ENCODE peak calls at places on chromosome 20, in nine cellular contexts. One of them, this sample, is unnamed.

GRCh38 chr20:58652606-58653303 is 1.7 kb downstream of the STX16 start:
- DNase-seq in left ventricle myocardium inferior: no peak
- DNase-seq in A549: no peak
- DNase-seq in GM20000: no peak
- DNase-seq in astrocyte of the spinal cord: no peak
- DNase-seq in OCI-LY7: peak
- DNase-seq in Peyer's patch: peak
- DNase-seq in Panc1: no peak
- DNase-seq in GM10248: no peak
- DNase-seq in this sample: no peak

GRCh38 chr20:22475662-22476061 is 108.7 kb downstream of the FOXA2 start:
- DNase-seq in left ventricle myocardium inferior: no peak
- DNase-seq in A549: no peak
- DNase-seq in GM20000: peak
- DNase-seq in Panc1: no peak
- DNase-seq in GM10248: no peak
- DNase-seq in Peyer's patch: no peak
- DNase-seq in astrocyte of the spinal cord: no peak
- DNase-seq in OCI-LY7: no peak
- DNase-seq in this sample: no peak

GRCh38 chr20:362271-363254 is 15.7 kb downstream of the NRSN2 start:
- DNase-seq in OCI-LY7: peak
- DNase-seq in left ventricle myocardium inferior: peak
- DNase-seq in GM20000: peak
- DNase-seq in Peyer's patch: peak
- DNase-seq in astrocyte of the spinal cord: peak
- DNase-seq in Panc1: no peak
- DNase-seq in A549: peak
- DNase-seq in GM10248: no peak
- DNase-seq in this sample: no peak

GRCh38 chr20:10929023-10929422 is 255.2 kb upstream of the JAG1 start:
- DNase-seq in OCI-LY7: no peak
- DNase-seq in astrocyte of the spinal cord: no peak
- DNase-seq in GM10248: no peak
- DNase-seq in A549: no peak
- DNase-seq in Panc1: no peak
- DNase-seq in left ventricle myocardium inferior: no peak
- DNase-seq in GM20000: no peak
- DNase-seq in Peyer's patch: no peak
- DNase-seq in this sample: no peak

GRCh38 chr20:10060223-10060622 is 25.4 kb downstream of the ANKEF1 start:
- DNase-seq in GM20000: no peak
- DNase-seq in GM10248: no peak
- DNase-seq in Panc1: no peak
- DNase-seq in OCI-LY7: peak
- DNase-seq in left ventricle myocardium inferior: no peak
- DNase-seq in astrocyte of the spinal cord: peak
- DNase-seq in Peyer's patch: peak
- DNase-seq in A549: no peak
- DNase-seq in this sample: no peak

GRCh38 chr20:57393321-57394086 is 2.3 kb downstream of the RBM38 start:
- DNase-seq in A549: no peak
- DNase-seq in OCI-LY7: peak
- DNase-seq in astrocyte of the spinal cord: no peak
- DNase-seq in Peyer's patch: no peak
- DNase-seq in GM10248: no peak
- DNase-seq in left ventricle myocardium inferior: no peak
- DNase-seq in GM20000: no peak
- DNase-seq in Panc1: no peak
- DNase-seq in this sample: no peak

GRCh38 chr20:986733-987355 is 15.3 kb downstream of the RSPO4 start:
- DNase-seq in A549: no peak
- DNase-seq in astrocyte of the spinal cord: no peak
- DNase-seq in GM20000: no peak
- DNase-seq in left ventricle myocardium inferior: no peak
- DNase-seq in Panc1: no peak
- DNase-seq in OCI-LY7: no peak
- DNase-seq in GM10248: no peak
- DNase-seq in Peyer's patch: no peak
- DNase-seq in this sample: no peak

GRCh38 chr20:63014710-63015109 is 7.9 kb upstream of the BHLHE23 start:
- DNase-seq in left ventricle myocardium inferior: no peak
- DNase-seq in OCI-LY7: no peak
- DNase-seq in GM20000: no peak
- DNase-seq in Panc1: no peak
- DNase-seq in A549: no peak
- DNase-seq in Peyer's patch: no peak
- DNase-seq in GM10248: peak
- DNase-seq in astrocyte of the spinal cord: no peak
- DNase-seq in this sample: no peak

GRCh38 chr20:14848806-14849205 is 511.4 kb upstream of the FLRT3 start:
- DNase-seq in GM20000: no peak
- DNase-seq in A549: no peak
- DNase-seq in astrocyte of the spinal cord: no peak
- DNase-seq in GM10248: no peak
- DNase-seq in OCI-LY7: no peak
- DNase-seq in Panc1: no peak
- DNase-seq in left ventricle myocardium inferior: no peak
- DNase-seq in Peyer's patch: no peak
- DNase-seq in this sample: no peak

GRCh38 chr20:46402236-46402886 is 4.1 kb downstream of the ELMO2 start:
- DNase-seq in GM20000: no peak
- DNase-seq in left ventricle myocardium inferior: no peak
- DNase-seq in Panc1: no peak
- DNase-seq in GM10248: no peak
- DNase-seq in astrocyte of the spinal cord: peak
- DNase-seq in A549: no peak
- DNase-seq in Peyer's patch: no peak
- DNase-seq in OCI-LY7: no peak
- DNase-seq in this sample: no peak

GRCh38 chr20:23417861-23418260 is 3.4 kb downstream of the NAPB start:
- DNase-seq in A549: no peak
- DNase-seq in left ventricle myocardium inferior: no peak
- DNase-seq in OCI-LY7: no peak
- DNase-seq in GM20000: no peak
- DNase-seq in GM10248: no peak
- DNase-seq in Panc1: no peak
- DNase-seq in Peyer's patch: no peak
- DNase-seq in astrocyte of the spinal cord: no peak
- DNase-seq in this sample: no peak

GRCh38 chr20:8930691-8931090 is 138.2 kb upstream of the PLCB4 start:
- DNase-seq in A549: no peak
- DNase-seq in Peyer's patch: no peak
- DNase-seq in GM20000: no peak
- DNase-seq in Panc1: no peak
- DNase-seq in astrocyte of the spinal cord: no peak
- DNase-seq in OCI-LY7: no peak
- DNase-seq in GM10248: no peak
- DNase-seq in left ventricle myocardium inferior: no peak
- DNase-seq in this sample: no peak

GRCh38 chr20:35742741-35743523 is 872 bp upstream of the RBM39 start:
- DNase-seq in OCI-LY7: peak
- DNase-seq in Peyer's patch: no peak
- DNase-seq in GM10248: peak
- DNase-seq in A549: peak
- DNase-seq in Panc1: no peak
- DNase-seq in left ventricle myocardium inferior: no peak
- DNase-seq in astrocyte of the spinal cord: peak
- DNase-seq in GM20000: peak
- DNase-seq in this sample: no peak

GRCh38 chr20:17849901-17850673 is 118.5 kb downstream of the SNX5 start:
- DNase-seq in OCI-LY7: no peak
- DNase-seq in GM10248: no peak
- DNase-seq in left ventricle myocardium inferior: peak
- DNase-seq in astrocyte of the spinal cord: peak
- DNase-seq in Panc1: no peak
- DNase-seq in Peyer's patch: no peak
- DNase-seq in A549: peak
- DNase-seq in GM20000: no peak
- DNase-seq in this sample: no peak

GRCh38 chr20:8627386-8628030 is 441.4 kb upstream of the PLCB4 start:
- DNase-seq in A549: no peak
- DNase-seq in GM10248: no peak
- DNase-seq in astrocyte of the spinal cord: no peak
- DNase-seq in Peyer's patch: no peak
- DNase-seq in Panc1: no peak
- DNase-seq in OCI-LY7: no peak
- DNase-seq in GM20000: no peak
- DNase-seq in left ventricle myocardium inferior: no peak
- DNase-seq in this sample: no peak

DNA sequence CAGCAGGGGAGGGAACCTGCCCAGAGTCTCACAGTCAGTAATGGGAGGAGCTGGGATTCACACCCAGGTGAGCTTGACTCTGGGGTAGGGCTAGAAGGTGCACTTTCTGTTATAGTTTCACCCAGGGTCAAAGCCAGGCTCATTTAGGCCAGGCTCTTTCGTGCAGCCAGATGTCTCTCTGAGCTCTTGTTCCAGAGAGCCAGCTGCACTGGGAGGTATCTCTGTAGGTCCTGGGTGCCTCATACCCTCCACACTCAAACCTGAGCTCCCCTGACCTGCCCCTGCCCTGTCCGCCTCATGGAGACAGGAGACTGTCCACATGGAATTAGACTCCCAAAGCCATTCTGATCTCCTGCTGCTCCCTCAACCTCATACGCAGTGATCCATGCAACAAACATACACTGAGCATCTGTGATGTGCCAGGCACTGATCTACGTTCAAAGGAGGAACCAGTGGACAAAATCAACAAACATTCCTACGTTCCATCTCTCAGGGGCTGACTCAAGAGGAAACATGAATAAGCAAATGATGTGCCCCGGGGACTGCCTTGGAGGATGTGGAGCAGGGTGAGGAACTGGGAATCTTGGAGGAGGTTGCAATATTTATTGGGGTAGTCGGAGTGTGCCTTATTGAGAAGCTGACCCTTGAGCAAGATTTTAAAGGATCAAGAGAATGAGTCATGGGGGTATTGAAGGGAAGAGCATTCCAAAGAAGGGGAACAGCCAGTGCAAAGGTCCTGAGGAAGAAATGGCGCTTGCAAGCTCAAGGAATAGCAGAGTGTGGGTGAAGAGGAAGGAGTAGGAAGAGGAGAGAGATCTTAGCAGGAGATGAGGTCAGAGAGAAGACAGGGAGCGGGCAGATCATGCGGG is 71.3 kb upstream of the TOX2 start:
- DNase-seq in Panc1: no peak
- DNase-seq in GM10248: no peak
- DNase-seq in left ventricle myocardium inferior: no peak
- DNase-seq in Peyer's patch: no peak
- DNase-seq in OCI-LY7: no peak
- DNase-seq in GM20000: no peak
- DNase-seq in astrocyte of the spinal cord: peak
- DNase-seq in A549: peak
- DNase-seq in this sample: no peak
- TF ChIP-seq CTCF in Panc1: no peak
- TF ChIP-seq CTCF in GM10248: no peak
- TF ChIP-seq CTCF in left ventricle myocardium inferior: no peak
- TF ChIP-seq CTCF in Peyer's patch: no peak
- TF ChIP-seq CTCF in OCI-LY7: no peak
- TF ChIP-seq CTCF in GM20000: no peak
- TF ChIP-seq CTCF in astrocyte of the spinal cord: no peak
- TF ChIP-seq CTCF in A549: no peak
- TF ChIP-seq CTCF in this sample: no peak

DNA sequence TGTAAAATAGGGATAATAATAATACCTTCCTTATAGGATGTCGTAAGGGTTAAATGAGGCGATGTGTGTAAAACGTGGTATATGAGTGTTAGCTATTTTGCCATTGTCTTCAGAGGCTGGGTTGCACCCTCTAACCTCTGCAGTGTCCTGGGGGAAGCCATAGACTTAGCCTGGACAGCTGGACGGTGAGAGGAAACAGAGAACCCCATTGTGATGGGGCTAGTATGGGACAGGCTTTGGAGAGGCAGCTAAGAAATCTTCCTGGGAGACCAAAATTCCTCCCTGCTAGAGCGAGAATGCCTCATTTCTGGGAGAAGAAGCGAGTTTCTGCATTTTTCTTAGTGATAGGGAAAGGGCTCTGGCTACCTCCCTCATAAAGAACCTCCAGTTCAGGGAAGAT is 22.8 kb downstream of the KCNB1 start:
- DNase-seq in Peyer's patch: no peak
- DNase-seq in OCI-LY7: no peak
- DNase-seq in GM10248: no peak
- DNase-seq in GM20000: no peak
- DNase-seq in A549: no peak
- DNase-seq in astrocyte of the spinal cord: no peak
- DNase-seq in Panc1: no peak
- DNase-seq in left ventricle myocardium inferior: no peak
- DNase-seq in this sample: no peak
- TF ChIP-seq CTCF in Peyer's patch: no peak
- TF ChIP-seq CTCF in OCI-LY7: no peak
- TF ChIP-seq CTCF in GM10248: no peak
- TF ChIP-seq CTCF in GM20000: no peak
- TF ChIP-seq CTCF in A549: no peak
- TF ChIP-seq CTCF in astrocyte of the spinal cord: no peak
- TF ChIP-seq CTCF in Panc1: no peak
- TF ChIP-seq CTCF in left ventricle myocardium inferior: no peak
- TF ChIP-seq CTCF in this sample: no peak

GRCh38 chr20:31260326-31260932 is 3.0 kb downstream of the DEFB115 start:
- DNase-seq in Panc1: peak
- DNase-seq in astrocyte of the spinal cord: no peak
- DNase-seq in GM10248: no peak
- DNase-seq in OCI-LY7: peak
- DNase-seq in Peyer's patch: no peak
- DNase-seq in A549: peak
- DNase-seq in GM20000: no peak
- DNase-seq in left ventricle myocardium inferior: no peak
- DNase-seq in this sample: no peak
- TF ChIP-seq CTCF in Panc1: peak
- TF ChIP-seq CTCF in astrocyte of the spinal cord: no peak
- TF ChIP-seq CTCF in GM10248: peak
- TF ChIP-seq CTCF in OCI-LY7: peak
- TF ChIP-seq CTCF in Peyer's patch: no peak
- TF ChIP-seq CTCF in A549: peak
- TF ChIP-seq CTCF in GM20000: peak
- TF ChIP-seq CTCF in left ventricle myocardium inferior: peak
- TF ChIP-seq CTCF in this sample: peak

GRCh38 chr20:34268851-34269668 is 27.8 kb downstream of the ASIP start:
- DNase-seq in left ventricle myocardium inferior: peak
- DNase-seq in OCI-LY7: no peak
- DNase-seq in astrocyte of the spinal cord: peak
- DNase-seq in Panc1: no peak
- DNase-seq in A549: no peak
- DNase-seq in Peyer's patch: peak
- DNase-seq in GM10248: no peak
- DNase-seq in GM20000: peak
- DNase-seq in this sample: peak
- TF ChIP-seq CTCF in left ventricle myocardium inferior: no peak
- TF ChIP-seq CTCF in OCI-LY7: no peak
- TF ChIP-seq CTCF in astrocyte of the spinal cord: no peak
- TF ChIP-seq CTCF in Panc1: no peak
- TF ChIP-seq CTCF in A549: no peak
- TF ChIP-seq CTCF in Peyer's patch: no peak
- TF ChIP-seq CTCF in GM10248: no peak
- TF ChIP-seq CTCF in GM20000: peak
- TF ChIP-seq CTCF in this sample: no peak

This sample was measured in endothelial cell.